ENCODE peak calls at places on chromosome 1, in eight cellular contexts. One of them, this sample, is unnamed.

GRCh38 chr1:84300991-84301758 is at the start of gene SAMD13:
- DNase-seq in HL-60: peak; percentile 58
- DNase-seq in Panc1: peak; percentile 85
- DNase-seq in HCT116: peak; percentile 79
- DNase-seq in K562: peak; percentile 39
- DNase-seq in GM23338: no peak
- DNase-seq in SK-N-SH: peak; percentile 51
- DNase-seq in GM12878: peak; percentile 37
- DNase-seq in this sample: peak; percentile 18

GRCh38 chr1:40980453-40981121 is 1.1 kb downstream of the CTPS1 start:
- DNase-seq in HL-60: no peak
- DNase-seq in Panc1: no peak
- DNase-seq in HCT116: no peak
- DNase-seq in K562: peak; percentile 71
- DNase-seq in GM23338: peak; percentile 39
- DNase-seq in SK-N-SH: peak; percentile 44
- DNase-seq in GM12878: no peak
- DNase-seq in this sample: peak; percentile 61

GRCh38 chr1:22600071-22600816 is 36.2 kb upstream of the C1QA start:
- DNase-seq in HL-60: no peak
- DNase-seq in Panc1: no peak
- DNase-seq in HCT116: no peak
- DNase-seq in K562: peak; percentile 41
- DNase-seq in GM23338: peak; percentile 54
- DNase-seq in SK-N-SH: no peak
- DNase-seq in GM12878: no peak
- DNase-seq in this sample: peak; percentile 18

GRCh38 chr1:234500269-234500668 is 21.3 kb upstream of the TARBP1 start:
- DNase-seq in HL-60: no peak
- DNase-seq in Panc1: no peak
- DNase-seq in HCT116: no peak
- DNase-seq in K562: no peak
- DNase-seq in GM23338: no peak
- DNase-seq in SK-N-SH: no peak
- DNase-seq in GM12878: no peak
- DNase-seq in this sample: no peak

GRCh38 chr1:2978691-2979190 is 42.5 kb upstream of the ACTRT2 start:
- DNase-seq in HL-60: no peak
- DNase-seq in Panc1: no peak
- DNase-seq in HCT116: no peak
- DNase-seq in K562: no peak
- DNase-seq in GM23338: no peak
- DNase-seq in SK-N-SH: no peak
- DNase-seq in GM12878: no peak
- DNase-seq in this sample: no peak

GRCh38 chr1:111738436-111739221 is 566 bp downstream of the INKA2 start:
- DNase-seq in HL-60: no peak
- DNase-seq in Panc1: no peak
- DNase-seq in HCT116: peak; percentile 49
- DNase-seq in K562: no peak
- DNase-seq in GM23338: peak; percentile 74
- DNase-seq in SK-N-SH: peak; percentile 83
- DNase-seq in GM12878: no peak
- DNase-seq in this sample: peak; percentile 22

GRCh38 chr1:160460214-160460642 is 59.9 kb downstream of the VANGL2 start:
- DNase-seq in HL-60: no peak
- DNase-seq in Panc1: no peak
- DNase-seq in HCT116: no peak
- DNase-seq in K562: no peak
- DNase-seq in GM23338: no peak
- DNase-seq in SK-N-SH: no peak
- DNase-seq in GM12878: peak; percentile 56
- DNase-seq in this sample: no peak

GRCh38 chr1:17573518-17574041 is 34.1 kb downstream of the ARHGEF10L start:
- DNase-seq in HL-60: no peak
- DNase-seq in Panc1: no peak
- DNase-seq in HCT116: no peak
- DNase-seq in K562: no peak
- DNase-seq in GM23338: no peak
- DNase-seq in SK-N-SH: no peak
- DNase-seq in GM12878: no peak
- DNase-seq in this sample: no peak

GRCh38 chr1:119652587-119652986 is 4.5 kb upstream of the ZNF697 start:
- DNase-seq in HL-60: no peak
- DNase-seq in Panc1: no peak
- DNase-seq in HCT116: no peak
- DNase-seq in K562: no peak
- DNase-seq in GM23338: no peak
- DNase-seq in SK-N-SH: no peak
- DNase-seq in GM12878: no peak
- DNase-seq in this sample: no peak

GRCh38 chr1:81121324-81121723 is 679.4 kb upstream of the ADGRL2 start:
- DNase-seq in HL-60: peak; percentile 85
- DNase-seq in Panc1: no peak
- DNase-seq in HCT116: no peak
- DNase-seq in K562: no peak
- DNase-seq in GM23338: no peak
- DNase-seq in SK-N-SH: no peak
- DNase-seq in GM12878: no peak
- DNase-seq in this sample: no peak

GRCh38 chr1:81129366-81129765 is 671.4 kb upstream of the ADGRL2 start:
- DNase-seq in HL-60: no peak
- DNase-seq in Panc1: no peak
- DNase-seq in HCT116: no peak
- DNase-seq in K562: no peak
- DNase-seq in GM23338: no peak
- DNase-seq in SK-N-SH: no peak
- DNase-seq in GM12878: no peak
- DNase-seq in this sample: no peak

GRCh38 chr1:81128079-81128478 is 672.7 kb upstream of the ADGRL2 start:
- DNase-seq in HL-60: no peak
- DNase-seq in Panc1: no peak
- DNase-seq in HCT116: no peak
- DNase-seq in K562: no peak
- DNase-seq in GM23338: no peak
- DNase-seq in SK-N-SH: no peak
- DNase-seq in GM12878: no peak
- DNase-seq in this sample: no peak

GRCh38 chr1:81126989-81127571 is 673.7 kb upstream of the ADGRL2 start:
- DNase-seq in HL-60: no peak
- DNase-seq in Panc1: no peak
- DNase-seq in HCT116: no peak
- DNase-seq in K562: no peak
- DNase-seq in GM23338: no peak
- DNase-seq in SK-N-SH: no peak
- DNase-seq in GM12878: no peak
- DNase-seq in this sample: no peak

DNA sequence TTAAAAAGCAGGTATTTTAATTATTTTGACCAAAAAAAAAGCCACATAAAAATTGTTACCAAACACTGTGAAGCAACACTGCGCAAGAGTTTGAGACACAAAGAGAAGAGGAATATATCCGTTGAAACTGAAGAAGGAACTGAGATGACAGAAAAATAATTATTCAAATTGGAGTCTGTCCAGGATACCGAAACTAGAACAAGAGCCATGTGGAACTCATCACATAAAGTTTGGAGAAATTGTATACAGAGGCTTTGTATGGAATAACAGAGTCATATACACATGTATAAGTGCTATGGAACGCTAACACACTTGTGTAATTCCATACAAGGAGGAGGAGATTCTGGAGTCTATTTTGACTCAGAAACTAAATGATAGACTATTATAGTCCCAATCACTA is 675.1 kb upstream of the ADGRL2 start:
- DNase-seq in HL-60: peak; percentile 61
- DNase-seq in Panc1: no peak
- DNase-seq in HCT116: no peak
- DNase-seq in K562: no peak
- DNase-seq in GM23338: no peak
- DNase-seq in SK-N-SH: no peak
- DNase-seq in GM12878: no peak
- DNase-seq in this sample: no peak
- TF ChIP-seq REST in HL-60: no peak
- TF ChIP-seq REST in Panc1: no peak
- TF ChIP-seq REST in HCT116: no peak
- TF ChIP-seq REST in K562: no peak
- TF ChIP-seq REST in GM23338: no peak
- TF ChIP-seq REST in SK-N-SH: no peak
- TF ChIP-seq REST in GM12878: no peak
- TF ChIP-seq REST in this sample: no peak

GRCh38 chr1:58948671-58949070 is 164.8 kb upstream of the JUN start:
- DNase-seq in HL-60: no peak
- DNase-seq in Panc1: no peak
- DNase-seq in HCT116: no peak
- DNase-seq in K562: no peak
- DNase-seq in GM23338: no peak
- DNase-seq in SK-N-SH: no peak
- DNase-seq in GM12878: no peak
- DNase-seq in this sample: no peak

GRCh38 chr1:58949551-58950220 is 165.8 kb upstream of the JUN start:
- DNase-seq in HL-60: no peak
- DNase-seq in Panc1: no peak
- DNase-seq in HCT116: no peak
- DNase-seq in K562: no peak
- DNase-seq in GM23338: no peak
- DNase-seq in SK-N-SH: no peak
- DNase-seq in GM12878: no peak
- DNase-seq in this sample: no peak

GRCh38 chr1:58946390-58946789 is 162.5 kb upstream of the JUN start:
- DNase-seq in HL-60: no peak
- DNase-seq in Panc1: no peak
- DNase-seq in HCT116: no peak
- DNase-seq in K562: no peak
- DNase-seq in GM23338: no peak
- DNase-seq in SK-N-SH: no peak
- DNase-seq in GM12878: no peak
- DNase-seq in this sample: no peak

DNA sequence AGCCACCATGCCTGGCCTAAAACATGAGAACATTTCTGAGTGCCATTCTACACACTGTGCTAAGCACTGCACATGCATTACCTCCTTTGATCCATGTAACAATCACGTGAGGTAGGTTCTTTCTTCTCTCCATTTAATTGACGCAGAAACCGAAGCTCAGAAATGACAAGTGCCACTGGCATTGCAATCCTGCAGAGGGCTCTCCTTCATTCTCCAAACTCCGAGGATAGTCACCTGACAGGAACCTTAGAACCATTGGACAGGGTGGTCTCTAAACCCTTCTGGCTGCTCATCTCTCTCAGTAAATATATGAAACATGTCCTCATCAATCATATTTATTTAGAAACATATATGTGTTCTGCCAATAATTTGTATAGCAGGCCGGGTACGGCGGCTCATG is 167.1 kb upstream of the JUN start:
- DNase-seq in HL-60: no peak
- DNase-seq in Panc1: no peak
- DNase-seq in HCT116: no peak
- DNase-seq in K562: no peak
- DNase-seq in GM23338: peak; percentile 48
- DNase-seq in SK-N-SH: no peak
- DNase-seq in GM12878: no peak
- DNase-seq in this sample: no peak
- TF ChIP-seq REST in HL-60: no peak
- TF ChIP-seq REST in Panc1: no peak
- TF ChIP-seq REST in HCT116: no peak
- TF ChIP-seq REST in K562: no peak
- TF ChIP-seq REST in GM23338: no peak
- TF ChIP-seq REST in SK-N-SH: no peak
- TF ChIP-seq REST in GM12878: no peak
- TF ChIP-seq REST in this sample: no peak

DNA sequence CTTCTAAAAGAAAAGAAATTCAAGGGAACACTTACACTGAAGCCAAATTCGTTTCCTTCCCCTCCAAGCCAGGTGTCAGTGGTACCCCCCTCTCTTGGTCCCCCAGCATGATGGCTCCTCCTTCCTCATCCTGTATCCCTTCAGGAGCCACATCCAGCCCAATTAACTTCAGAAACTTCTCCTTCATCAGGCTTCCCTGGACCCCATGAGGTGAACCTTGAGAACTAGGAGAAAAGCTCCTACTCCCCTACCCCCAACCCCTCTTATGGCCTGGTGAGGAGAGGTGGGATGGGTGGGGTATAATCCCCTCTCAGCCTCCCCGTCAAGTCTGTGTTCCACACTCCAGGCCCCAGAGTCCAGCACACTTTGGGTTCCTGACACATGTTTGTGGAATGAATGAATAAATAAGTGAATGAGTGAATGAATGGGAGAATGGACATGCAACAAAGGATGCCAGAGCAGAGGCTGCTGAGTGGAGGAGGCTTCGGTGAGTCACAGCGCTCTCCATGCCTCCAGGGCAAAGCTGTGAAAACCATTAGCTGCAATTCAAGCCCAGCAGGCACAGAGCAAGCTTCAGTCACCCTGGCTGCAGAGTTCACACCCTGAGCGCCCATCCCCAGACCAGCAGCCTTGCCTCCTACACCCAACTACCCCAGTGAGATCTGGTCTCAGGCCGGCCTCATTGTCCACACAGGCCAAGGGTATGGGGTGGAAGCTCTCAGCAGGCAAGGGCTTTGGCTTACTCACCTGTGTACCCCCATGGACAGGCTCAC is 43.8 kb downstream of the BATF3 start:
- DNase-seq in HL-60: no peak
- DNase-seq in Panc1: no peak
- DNase-seq in HCT116: peak; percentile 7
- DNase-seq in K562: no peak
- DNase-seq in GM23338: no peak
- DNase-seq in SK-N-SH: no peak
- DNase-seq in GM12878: no peak
- DNase-seq in this sample: no peak
- TF ChIP-seq REST in HL-60: no peak
- TF ChIP-seq REST in Panc1: no peak
- TF ChIP-seq REST in HCT116: no peak
- TF ChIP-seq REST in K562: no peak
- TF ChIP-seq REST in GM23338: no peak
- TF ChIP-seq REST in SK-N-SH: no peak
- TF ChIP-seq REST in GM12878: no peak
- TF ChIP-seq REST in this sample: no peak

DNA sequence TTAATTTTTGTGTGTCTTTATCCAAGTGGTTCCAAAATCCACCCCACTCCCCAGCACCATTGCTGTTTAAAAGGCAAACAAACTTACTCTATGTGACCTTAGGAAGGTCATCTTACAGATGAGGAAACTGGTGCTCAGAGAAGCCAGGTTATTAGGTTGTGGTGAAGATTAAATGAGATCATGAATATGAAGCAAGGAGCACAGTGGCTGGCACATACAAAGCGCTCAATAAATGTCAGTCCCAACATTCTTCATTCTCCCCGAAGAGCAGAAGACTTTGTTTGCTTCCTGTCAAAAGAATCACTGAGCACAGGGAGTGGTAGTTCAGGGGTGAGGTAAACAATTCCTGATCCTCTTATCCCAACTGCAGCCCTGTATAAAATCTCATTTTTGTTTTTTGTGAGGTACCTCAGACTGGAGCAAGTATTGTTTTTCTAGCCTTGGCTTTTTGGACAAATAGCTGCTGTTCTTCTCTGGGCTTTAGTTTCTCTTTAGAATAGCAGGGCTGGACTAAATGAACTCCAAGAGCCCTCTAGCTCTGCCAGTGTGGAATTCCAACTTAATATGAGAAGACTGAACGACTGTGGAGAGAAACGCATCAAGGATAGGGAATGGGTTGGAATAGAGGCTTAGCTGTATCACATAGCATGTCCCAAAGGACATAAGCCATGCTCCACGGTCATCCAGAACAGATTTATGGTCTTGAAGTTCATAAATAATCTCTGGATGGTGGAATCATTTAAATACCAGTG is 455.3 kb upstream of the USP24 start:
- DNase-seq in HL-60: no peak
- DNase-seq in Panc1: no peak
- DNase-seq in HCT116: no peak
- DNase-seq in K562: no peak
- DNase-seq in GM23338: no peak
- DNase-seq in SK-N-SH: no peak
- DNase-seq in GM12878: no peak
- DNase-seq in this sample: no peak
- TF ChIP-seq REST in HL-60: no peak
- TF ChIP-seq REST in Panc1: no peak
- TF ChIP-seq REST in HCT116: no peak
- TF ChIP-seq REST in K562: no peak
- TF ChIP-seq REST in GM23338: no peak
- TF ChIP-seq REST in SK-N-SH: no peak
- TF ChIP-seq REST in GM12878: no peak
- TF ChIP-seq REST in this sample: no peak